ENCODE peak calls at places on chromosomes 3 and 15, in four cellular contexts. U, R, G and S are unnamed samples.

GRCh38 chr15:47511241-47511640 is 206.1 kb upstream of the SEMA6D start:
- DNase-seq in U (no peak), R (no peak), G (no peak), S (no peak)

GRCh38 chr3:6182909-6183308 is 678.0 kb upstream of the GRM7 start:
- DNase-seq in U (no peak), R (no peak), G (no peak), S (no peak)

GRCh38 chr3:127831723-127832172 is 9.4 kb upstream of the MGLL start:
- DNase-seq in G (peak; percentile 47), U (no peak), R (peak; percentile 47), S (no peak)

GRCh38 chr3:23085256-23085655 is 117.9 kb upstream of the UBE2E2 start:
- DNase-seq in R (no peak), U (no peak), G (no peak), S (no peak)

GRCh38 chr3:37907906-37908305 is 46.2 kb downstream of the CTDSPL start:
- DNase-seq in U (no peak), G (no peak), R (no peak), S (no peak)

GRCh38 chr3:180284331-180285110 is 247.8 kb upstream of the PEX5L start:
- DNase-seq in U (no peak), G (no peak), R (no peak), S (peak; percentile 71)

GRCh38 chr3:169497567-169498257 is 165.8 kb downstream of the MECOM start:
- DNase-seq in U (peak; percentile 20), R (no peak), G (no peak), S (peak; percentile 11)

GRCh38 chr15:73899197-73900128 is 26.1 kb downstream of the TBC1D21 start:
- DNase-seq in R (no peak), U (no peak), G (no peak), S (no peak)

GRCh38 chr3:15345051-15345607 is 12.7 kb upstream of the SH3BP5 start:
- DNase-seq in U (no peak), G (no peak), R (peak; percentile 33), S (no peak)

GRCh38 chr3:194485876-194486539 is 794 bp downstream of the ATP13A3 start:
- DNase-seq in R (peak; percentile 56), U (no peak), G (peak; percentile 23), S (no peak)

GRCh38 chr3:12898290-12898979 is 57.1 kb upstream of the RPL32 start:
- DNase-seq in R (no peak), U (no peak), G (no peak), S (no peak)

GRCh38 chr15:42591238-42591936 is 16.0 kb downstream of the STARD9 start:
- DNase-seq in R (peak; percentile 45), G (peak; percentile 49), U (no peak), S (no peak)

GRCh38 chr3:33211444-33211843 is 7.2 kb downstream of the SUSD5 start:
- DNase-seq in G (peak; percentile 38), U (peak; percentile 42), R (no peak), S (no peak)

GRCh38 chr3:127351775-127352350 is 64.0 kb upstream of the PRR20G start:
- DNase-seq in U (no peak), R (no peak), G (no peak), S (no peak)

GRCh38 chr3:49295489-49296058 is 18.5 kb upstream of the C3orf62 start:
- DNase-seq in R (no peak), U (no peak), G (peak; percentile 37), S (no peak)

GRCh38 chr15:81229596-81229995 is 32.9 kb downstream of the IL16 start:
- DNase-seq in U (no peak), G (no peak), R (no peak), S (no peak)

GRCh38 chr3:155352900-155353490 is 59.5 kb upstream of the STRIT1 start:
- DNase-seq in R (peak; percentile 30), U (no peak), G (peak; percentile 70), S (peak; percentile 43)

GRCh38 chr15:68415501-68416157 is 16.3 kb downstream of the ITGA11 start:
- DNase-seq in U (no peak), G (no peak), R (no peak), S (no peak)

GRCh38 chr3:149367021-149367840 is 10.2 kb downstream of the TM4SF1 start:
- DNase-seq in U (no peak), R (peak; percentile 62), G (no peak), S (no peak)

GRCh38 chr3:13879946-13880810 is at the start of gene WNT7A:
- DNase-seq in G (peak; percentile 52), U (no peak), R (no peak), S (no peak)

GRCh38 chr3:52495777-52496602 is 852 bp downstream of the STAB1 start:
- DNase-seq in U (no peak), G (no peak), R (no peak), S (peak; percentile 13)

GRCh38 chr3:52289338-52289746 is 1.7 kb downstream of the GLYCTK start:
- DNase-seq in U (no peak), R (peak; percentile 94), G (no peak), S (no peak)

GRCh38 chr3:177451940-177452484 is 254.7 kb upstream of the TBL1XR1 start:
- DNase-seq in G (peak; percentile 74), U (peak; percentile 37), R (no peak), S (no peak)